ENCODE peak calls at places on chromosomes 2 and 18, in five cellular contexts. J is HepG2, O is GM12878, L is SK-N-SH, H is K562. R is an unnamed sample.

GRCh38 chr2:100196786-100197494 is 54.5 kb upstream of the AFF3 start:
- DNase-seq in J (no peak), O (no peak), L (peak; percentile 24), H (no peak), R (no peak)

GRCh38 chr2:695111-695510 is 17.9 kb upstream of the TMEM18 start:
- DNase-seq in J (no peak), O (no peak), L (no peak), H (no peak), R (no peak)

GRCh38 chr2:172865422-172865821 is 129.8 kb downstream of the RAPGEF4 start:
- DNase-seq in J (no peak), O (no peak), L (no peak), H (no peak), R (no peak)

GRCh38 chr2:36482576-36483214 is 115.3 kb downstream of the FEZ2 start:
- DNase-seq in J (peak; percentile 76), O (no peak), L (no peak), H (no peak), R (no peak)

GRCh38 chr2:223943561-223944008 is 1.6 kb downstream of the WDFY1 start:
- DNase-seq in J (peak; percentile 45), O (no peak), L (peak; percentile 29), H (no peak), R (no peak)

GRCh38 chr18:55402731-55403405 is 185.1 kb downstream of the TCF4 start:
- DNase-seq in J (no peak), O (no peak), L (no peak), H (no peak), R (no peak)

GRCh38 chr2:88067189-88067588 is 436 bp upstream of the SMYD1 start:
- DNase-seq in J (no peak), O (no peak), L (no peak), H (no peak), R (no peak)

GRCh38 chr18:8773980-8774379 is 68.6 kb downstream of the MTCL1 start:
- DNase-seq in J (no peak), O (no peak), L (no peak), H (no peak), R (no peak)

GRCh38 chr2:146847846-146848245 is 997.0 kb upstream of the ACVR2A start:
- DNase-seq in J (no peak), O (no peak), L (no peak), H (no peak), R (no peak)

GRCh38 chr2:146985753-146986152 is 859.1 kb upstream of the ACVR2A start:
- DNase-seq in J (no peak), O (no peak), L (no peak), H (no peak), R (no peak)

GRCh38 chr2:217065695-217066405 is 206.0 kb upstream of the TNP1 start:
- DNase-seq in J (no peak), O (no peak), L (no peak), H (no peak), R (no peak)

GRCh38 chr2:26675651-26676255 is 16.8 kb upstream of the KCNK3 start:
- DNase-seq in J (no peak), O (no peak), L (no peak), H (no peak), R (no peak)

GRCh38 chr2:12507295-12507694 is 209.4 kb upstream of the TRIB2 start:
- DNase-seq in J (no peak), O (peak; percentile 76), L (no peak), H (no peak), R (peak; percentile 95)

GRCh38 chr18:21241224-21242131 is 554 bp upstream of the GREB1L start:
- DNase-seq in J (no peak), O (no peak), L (peak; percentile 38), H (no peak), R (no peak)

DNA sequence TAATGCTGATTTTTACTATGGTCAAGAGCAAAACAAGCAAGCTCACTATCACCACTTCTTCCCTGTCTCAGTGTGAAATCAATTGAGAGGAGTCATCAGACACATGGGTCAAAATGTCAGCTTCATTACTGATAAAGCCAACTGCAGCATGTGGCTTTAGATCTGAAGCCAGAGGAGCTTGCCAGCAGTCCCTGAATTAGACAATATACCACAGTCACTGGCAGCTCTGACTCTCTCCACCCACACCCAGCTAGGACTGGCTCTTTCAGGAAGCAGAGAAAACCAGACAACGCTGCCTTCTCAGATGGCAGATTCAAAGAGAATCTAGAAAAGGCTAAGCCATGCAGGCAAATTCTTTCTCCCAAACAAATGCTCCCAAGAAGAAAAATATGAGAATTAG is 20.0 kb upstream of the ASB18 start:
- DNase-seq in J (no peak), O (no peak), L (no peak), H (no peak), R (no peak)
- TF ChIP-seq GABPA in J (no peak), O (no peak), L (no peak), H (no peak), R (no peak)

GRCh38 chr2:24919977-24920812 is at the start of gene ADCY3:
- DNase-seq in J (no peak), O (no peak), L (peak; percentile 94), H (peak; percentile 89), R (no peak)
- TF ChIP-seq REST in J (no peak), O (no peak), L (no peak), H (no peak), R (no peak)

GRCh38 chr2:237564526-237565131 is 1.7 kb upstream of the PRLH start:
- DNase-seq in J (no peak), O (no peak), L (no peak), H (no peak), R (no peak)

GRCh38 chr2:237567276-237568029 is 1.1 kb downstream of the PRLH start:
- DNase-seq in J (no peak), O (no peak), L (no peak), H (no peak), R (no peak)

GRCh38 chr2:237563816-237564215 is 2.6 kb upstream of the PRLH start:
- DNase-seq in J (no peak), O (no peak), L (no peak), H (no peak), R (no peak)

GRCh38 chr2:237566401-237567235 is at the start of gene PRLH:
- DNase-seq in J (no peak), O (no peak), L (no peak), H (no peak), R (no peak)

GRCh38 chr2:237565974-237566373 is 400 bp upstream of the PRLH start:
- DNase-seq in J (no peak), O (no peak), L (no peak), H (no peak), R (no peak)
- TF ChIP-seq GABPA in J (no peak), O (no peak), L (no peak), H (no peak), R (no peak)

DNA sequence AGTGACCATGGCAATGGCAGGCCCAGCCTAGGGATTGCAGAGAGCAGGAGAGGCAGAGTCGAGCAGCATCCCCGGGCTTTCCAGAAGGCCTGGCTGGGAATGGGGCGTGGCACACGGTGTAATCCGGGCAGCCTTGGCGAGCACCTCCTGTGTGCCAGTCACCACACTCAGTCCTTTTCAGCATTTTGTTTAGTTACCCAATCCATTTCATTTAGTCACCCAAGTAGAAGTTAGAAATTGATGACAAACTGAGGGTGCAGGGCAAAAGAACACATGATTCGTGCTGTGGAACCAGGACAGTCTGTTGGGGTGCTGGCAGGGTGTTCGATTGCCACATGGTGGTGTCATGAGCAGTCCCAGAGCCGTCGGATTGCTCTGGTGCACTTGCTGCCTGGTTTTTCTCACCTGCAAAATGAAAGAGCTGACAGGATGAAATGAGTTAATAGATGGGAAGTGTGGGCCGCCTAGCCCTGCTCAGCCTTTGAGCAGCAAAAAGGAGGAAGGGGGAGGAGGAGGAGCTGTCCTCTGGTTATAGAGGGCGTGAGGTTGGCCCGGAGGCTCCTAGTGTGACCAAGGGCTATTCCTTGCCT is 299.4 kb downstream of the AGAP1 start:
- DNase-seq in J (peak; percentile 12), O (no peak), L (peak; percentile 37), H (no peak), R (no peak)
- TF ChIP-seq REST in J (no peak), O (no peak), L (no peak), H (no peak), R (no peak)

GRCh38 chr2:179899666-179900065 is 38.3 kb upstream of the ZNF385B start:
- DNase-seq in J (no peak), O (no peak), L (no peak), H (no peak), R (no peak)

GRCh38 chr2:179893616-179894015 is 32.2 kb upstream of the ZNF385B start:
- DNase-seq in J (no peak), O (no peak), L (no peak), H (no peak), R (no peak)

GRCh38 chr2:179900655-179901054 is 39.2 kb upstream of the ZNF385B start:
- DNase-seq in J (no peak), O (no peak), L (no peak), H (no peak), R (no peak)

DNA sequence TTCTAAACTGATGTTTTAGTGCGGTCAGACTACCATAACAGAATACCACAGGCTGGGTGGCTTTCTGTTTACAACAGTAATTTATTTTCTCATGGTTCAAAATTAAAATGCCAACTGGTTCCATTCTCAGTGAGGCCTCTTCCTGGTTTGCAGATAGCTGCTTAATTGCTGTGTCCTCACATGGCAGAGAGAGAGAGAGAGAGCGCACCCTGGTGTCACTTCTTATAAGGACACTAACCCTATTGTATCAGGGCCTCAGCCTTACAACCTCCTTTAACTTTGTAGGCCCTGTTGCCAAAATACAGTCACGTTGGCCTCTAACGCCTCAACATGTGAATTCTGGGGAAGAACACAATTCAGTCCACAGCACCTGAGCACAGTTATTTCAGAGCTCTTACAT is 37.5 kb upstream of the ZNF385B start:
- DNase-seq in J (peak; percentile 65), O (no peak), L (peak; percentile 23), H (peak; percentile 24), R (peak; percentile 4)
- TF ChIP-seq GABPA in J (no peak), O (no peak), L (no peak), H (no peak), R (no peak)

DNA sequence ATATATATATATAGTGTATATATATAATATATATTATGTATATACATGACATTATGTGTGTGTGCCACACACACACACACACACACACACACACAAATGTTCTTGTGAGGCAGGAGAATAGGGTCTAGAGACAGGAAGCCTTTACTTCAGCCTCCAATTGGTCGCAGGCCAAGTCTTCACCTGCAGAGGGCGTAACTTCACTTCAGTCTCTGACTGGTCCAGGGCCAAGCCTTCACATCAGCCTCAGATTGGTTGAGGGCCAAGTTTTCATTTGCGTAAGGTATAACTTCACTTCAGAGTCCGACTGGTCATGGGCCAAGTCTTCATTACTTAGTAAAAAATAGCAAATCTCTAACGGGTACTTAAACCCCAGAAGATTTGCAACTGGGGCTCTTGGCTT is 13.2 kb upstream of the SS18 start:
- DNase-seq in J (peak; percentile 4), O (no peak), L (peak; percentile 7), H (no peak), R (peak; percentile 16)
- TF ChIP-seq REST in J (no peak), O (no peak), L (no peak), H (no peak), R (no peak)

DNA sequence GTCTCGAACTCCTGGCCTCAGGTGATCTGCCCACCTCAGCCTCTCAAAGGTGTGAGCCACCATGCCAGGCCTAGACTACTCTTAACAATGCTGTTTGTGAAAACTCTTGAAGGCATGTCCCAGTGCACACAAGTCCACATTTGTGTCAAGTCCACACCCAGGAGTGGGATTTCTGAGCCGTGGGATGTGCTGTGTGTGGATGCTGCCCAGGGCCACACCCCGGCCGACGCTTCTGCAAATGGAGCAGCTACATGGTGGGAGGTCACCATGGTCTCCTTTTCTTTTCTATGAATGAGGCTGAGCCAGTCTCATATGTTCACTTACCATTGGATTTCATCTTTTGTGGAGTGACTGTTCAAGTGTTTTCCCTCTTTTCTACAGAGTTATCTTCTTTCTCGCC is 15.8 kb downstream of the SNED1 start:
- DNase-seq in J (no peak), O (no peak), L (no peak), H (no peak), R (no peak)
- TF ChIP-seq GABPA in J (no peak), O (no peak), L (no peak), H (no peak), R (no peak)